ENCODE peak calls at places on chromosomes 2 and 18, in seven cellular contexts. Y, K, P, U, L, H and W are unnamed samples.

GRCh38 chr2:16244153-16244965 is 304.0 kb downstream of the MYCN start:
- DNase-seq in Y (no peak), K (no peak), P (no peak), U (no peak), L (no peak), H (no peak), W (no peak)

GRCh38 chr2:71779306-71779855 is 326.0 kb downstream of the DYSF start:
- DNase-seq in Y (no peak), K (peak), P (no peak), U (no peak), L (peak), H (no peak), W (no peak)

GRCh38 chr2:179596018-179596417 is 265.4 kb downstream of the ZNF385B start:
- DNase-seq in Y (no peak), K (peak), P (no peak), U (no peak), L (peak), H (no peak), W (no peak)

GRCh38 chr2:14530506-14530905 is 102.0 kb upstream of the LRATD1 start:
- DNase-seq in Y (no peak), K (no peak), P (no peak), U (no peak), L (no peak), H (no peak), W (no peak)

GRCh38 chr18:63844254-63844653 is 43.3 kb upstream of the SERPINB2 start:
- DNase-seq in Y (no peak), K (no peak), P (no peak), U (no peak), L (peak), H (no peak), W (peak)

GRCh38 chr2:135494503-135494902 is 36.5 kb downstream of the ZRANB3 start:
- DNase-seq in Y (no peak), K (no peak), P (no peak), U (no peak), L (peak), H (no peak), W (no peak)

GRCh38 chr2:162060522-162060921 is 13.5 kb downstream of the DPP4 start:
- DNase-seq in Y (no peak), K (no peak), P (no peak), U (no peak), L (no peak), H (no peak), W (no peak)

GRCh38 chr2:11669454-11670291 is at the start of gene NTSR2:
- DNase-seq in Y (peak), K (no peak), P (peak), U (peak), L (peak), H (peak), W (no peak)

GRCh38 chr18:72828601-72829000 is 39.2 kb downstream of the NETO1 start:
- DNase-seq in Y (no peak), K (no peak), P (no peak), U (no peak), L (no peak), H (no peak), W (no peak)

GRCh38 chr18:62490967-62491366 is 31.9 kb upstream of the ZCCHC2 start:
- DNase-seq in Y (no peak), K (no peak), P (no peak), U (no peak), L (no peak), H (no peak), W (no peak)

GRCh38 chr2:191577611-191578010 is 100.3 kb upstream of the NABP1 start:
- DNase-seq in Y (no peak), K (no peak), P (no peak), U (no peak), L (no peak), H (no peak), W (no peak)

GRCh38 chr2:239715606-239716005 is 309.5 kb downstream of the NDUFA10 start:
- DNase-seq in Y (no peak), K (no peak), P (no peak), U (no peak), L (no peak), H (no peak), W (no peak)

GRCh38 chr18:74082476-74083070 is 65.1 kb downstream of the FBXO15 start:
- DNase-seq in Y (peak), K (no peak), P (peak), U (peak), L (peak), H (peak), W (peak)

GRCh38 chr2:181468857-181469256 is 11.7 kb downstream of the ITGA4 start:
- DNase-seq in Y (no peak), K (no peak), P (no peak), U (no peak), L (no peak), H (no peak), W (no peak)

GRCh38 chr18:57910817-57911216 is 107.7 kb upstream of the ATP8B1 start:
- DNase-seq in Y (peak), K (no peak), P (no peak), U (peak), L (no peak), H (no peak), W (no peak)

GRCh38 chr18:50193796-50194622 is 938 bp downstream of the MYO5B start:
- DNase-seq in Y (peak), K (no peak), P (no peak), U (peak), L (no peak), H (peak), W (no peak)

GRCh38 chr18:8468911-8469310 is 140.3 kb upstream of the RAB12 start:
- DNase-seq in Y (no peak), K (no peak), P (no peak), U (peak), L (peak), H (no peak), W (no peak)

GRCh38 chr2:198296665-198297308 is 492.4 kb downstream of the PLCL1 start:
- DNase-seq in Y (peak), K (peak), P (peak), U (peak), L (peak), H (peak), W (peak)

DNA sequence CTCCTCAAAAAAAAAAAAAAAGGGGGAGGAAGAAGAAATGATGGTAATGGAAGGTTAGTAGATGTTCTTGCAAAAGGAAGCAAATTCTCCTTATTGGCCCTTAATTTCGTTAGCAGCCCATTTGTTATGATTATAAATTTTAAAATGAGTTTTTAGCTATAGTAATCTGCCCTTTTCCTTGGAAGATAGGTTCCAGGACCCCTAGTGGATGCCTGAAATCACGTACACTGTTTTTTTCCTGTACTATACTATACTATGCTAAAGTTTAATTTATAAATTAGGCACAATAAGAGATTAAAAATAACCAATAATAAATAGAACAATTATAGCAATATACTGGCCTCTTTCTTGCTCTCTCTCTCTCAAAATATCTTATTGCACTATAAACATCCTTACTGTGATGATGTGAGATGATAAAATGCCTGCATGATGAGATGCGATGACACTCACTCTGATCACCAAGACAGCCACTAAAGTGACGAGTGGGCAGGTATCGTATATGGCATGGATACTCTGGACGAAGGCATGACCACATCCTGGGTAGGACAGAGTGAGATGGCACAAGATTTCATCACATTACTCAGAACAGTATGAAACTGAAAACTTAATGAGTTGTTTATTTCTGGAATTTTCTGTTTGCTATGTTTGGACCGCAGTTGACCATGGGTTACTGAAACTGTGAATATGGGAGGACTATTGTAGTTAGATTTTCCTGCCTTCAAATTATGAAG is 87.2 kb downstream of the KCTD18 start:
- DNase-seq in Y (no peak), K (no peak), P (no peak), U (no peak), L (no peak), H (no peak), W (no peak)
- TF ChIP-seq CTCF in Y (no peak), K (peak), P (no peak), U (no peak), L (peak), H (no peak), W (no peak)

GRCh38 chr2:137467246-137467862 is 496.9 kb upstream of the HNMT start:
- DNase-seq in Y (peak), K (no peak), P (peak), U (peak), L (peak), H (peak), W (no peak)
- TF ChIP-seq CTCF in Y (peak), K (no peak), P (peak), U (peak), L (peak), H (peak), W (peak)

GRCh38 chr2:41413813-41414485 is 633.9 kb upstream of the PKDCC start:
- DNase-seq in Y (no peak), K (no peak), P (no peak), U (no peak), L (no peak), H (no peak), W (no peak)

GRCh38 chr2:41414486-41415230 is 633.2 kb upstream of the PKDCC start:
- DNase-seq in Y (peak), K (no peak), P (no peak), U (no peak), L (peak), H (no peak), W (no peak)

GRCh38 chr2:41409328-41409727 is 638.5 kb upstream of the PKDCC start:
- DNase-seq in Y (no peak), K (no peak), P (no peak), U (no peak), L (no peak), H (no peak), W (no peak)

GRCh38 chr2:41405429-41405828 is 642.4 kb upstream of the PKDCC start:
- DNase-seq in Y (no peak), K (no peak), P (no peak), U (no peak), L (no peak), H (no peak), W (no peak)

GRCh38 chr2:41410011-41410410 is 637.8 kb upstream of the PKDCC start:
- DNase-seq in Y (no peak), K (no peak), P (no peak), U (no peak), L (no peak), H (no peak), W (no peak)
- TF ChIP-seq CTCF in Y (no peak), K (no peak), P (no peak), U (no peak), L (peak), H (no peak), W (no peak)

GRCh38 chr2:214960677-214961076 is 151.2 kb upstream of the BARD1 start:
- DNase-seq in Y (no peak), K (no peak), P (no peak), U (no peak), L (no peak), H (no peak), W (no peak)
- TF ChIP-seq CTCF in Y (no peak), K (peak), P (no peak), U (peak), L (no peak), H (no peak), W (no peak)

DNA sequence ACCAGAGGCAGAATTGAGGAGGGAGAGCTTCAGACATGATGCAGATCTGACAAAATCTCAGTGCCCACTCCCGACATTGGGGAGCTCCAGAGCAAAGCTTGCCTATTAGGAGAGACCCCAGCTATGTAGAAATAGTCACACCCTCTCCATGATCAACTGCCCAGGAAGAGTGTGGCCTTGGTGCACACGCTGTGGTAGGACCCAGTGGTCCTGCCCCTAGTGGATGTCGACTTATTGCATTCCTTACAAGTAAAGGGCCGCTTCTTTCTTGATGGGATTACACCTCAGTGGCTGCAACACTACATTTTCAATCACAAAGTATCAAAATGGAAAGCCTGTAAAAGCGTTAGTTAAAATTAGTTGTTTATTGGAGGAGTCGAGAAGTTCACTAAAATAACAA is 64.2 kb downstream of the VRK2 start:
- DNase-seq in Y (no peak), K (no peak), P (no peak), U (no peak), L (no peak), H (no peak), W (no peak)
- TF ChIP-seq CTCF in Y (peak), K (no peak), P (no peak), U (peak), L (peak), H (no peak), W (no peak)

DNA sequence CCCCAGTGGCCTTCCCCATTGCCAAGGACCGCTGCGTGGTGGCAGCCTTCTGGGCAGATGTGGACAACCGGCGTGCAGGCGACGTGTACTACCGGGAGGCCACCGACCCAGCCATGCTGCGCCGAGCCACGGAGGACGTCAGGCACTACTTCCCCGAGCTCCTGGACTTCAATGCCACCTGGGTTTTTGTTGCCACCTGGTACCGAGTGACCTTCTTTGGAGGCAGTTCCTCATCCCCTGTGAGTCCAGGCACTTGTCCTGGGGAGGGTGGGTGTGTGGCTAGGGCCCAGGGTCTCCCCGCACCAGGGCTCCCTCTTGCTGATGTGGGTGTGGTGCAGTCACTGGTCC is 31.9 kb downstream of the SNED1 start:
- DNase-seq in Y (no peak), K (no peak), P (no peak), U (no peak), L (no peak), H (no peak), W (no peak)
- TF ChIP-seq CTCF in Y (no peak), K (no peak), P (no peak), U (no peak), L (no peak), H (no peak), W (no peak)

GRCh38 chr2:157627594-157628281 is 926 bp downstream of the ACVR1C start:
- DNase-seq in Y (no peak), K (no peak), P (no peak), U (no peak), L (peak), H (peak), W (no peak)

GRCh38 chr2:157625311-157625710 is 3.4 kb downstream of the ACVR1C start:
- DNase-seq in Y (no peak), K (no peak), P (no peak), U (no peak), L (no peak), H (no peak), W (no peak)

GRCh38 chr2:157628282-157628531 is 457 bp downstream of the ACVR1C start:
- DNase-seq in Y (no peak), K (no peak), P (no peak), U (no peak), L (no peak), H (peak), W (no peak)

DNA sequence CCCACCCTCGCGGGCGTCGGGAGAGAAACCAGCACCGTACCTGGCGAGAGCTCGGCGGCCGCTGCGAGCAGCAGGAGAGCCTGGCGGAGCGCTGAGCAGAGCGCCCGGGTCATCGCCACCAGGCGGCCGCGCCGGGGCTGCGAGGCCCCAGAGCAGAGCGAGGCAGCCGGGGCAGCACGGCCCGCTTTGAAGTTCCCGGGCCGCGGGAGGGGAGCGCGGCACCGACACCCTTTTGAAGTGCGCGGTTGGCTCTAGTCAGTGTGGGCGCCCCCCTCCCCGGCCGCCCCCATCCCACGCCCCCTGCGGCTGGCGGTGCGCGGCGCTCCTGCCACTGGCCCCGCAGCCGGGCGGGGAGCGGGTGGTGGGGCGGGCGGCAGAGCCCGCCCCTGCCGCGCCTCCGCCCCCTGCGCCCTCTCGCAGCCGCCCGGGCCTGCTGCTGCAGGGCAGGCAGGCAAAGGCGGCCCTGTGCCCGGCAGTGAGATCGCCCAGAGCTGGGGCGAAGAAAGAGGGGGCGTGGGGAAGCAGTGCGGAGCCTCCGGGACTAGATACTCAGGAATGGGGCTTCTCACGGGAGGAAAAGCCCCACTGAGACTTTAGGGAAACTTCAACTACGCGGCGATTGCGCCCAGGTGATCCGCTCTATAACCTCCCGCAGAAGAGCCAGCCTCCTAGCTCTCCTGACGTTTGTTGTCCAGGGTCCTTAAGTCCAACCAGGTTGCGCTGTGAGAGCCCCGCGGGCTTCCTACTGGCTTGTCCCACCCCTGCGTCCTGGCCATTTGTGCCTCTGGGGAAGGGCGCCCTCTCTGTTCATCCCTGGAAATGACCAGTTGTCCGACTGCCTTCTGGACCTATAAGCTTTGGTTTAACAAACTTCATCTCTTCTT is at the start of gene ACVR1C:
- DNase-seq in Y (peak), K (no peak), P (peak), U (peak), L (peak), H (peak), W (no peak)
- TF ChIP-seq CTCF in Y (peak), K (peak), P (peak), U (peak), L (peak), H (peak), W (peak)

GRCh38 chr18:13454363-13455150 is 236.0 kb downstream of the LDLRAD4 start:
- DNase-seq in Y (no peak), K (no peak), P (no peak), U (no peak), L (no peak), H (no peak), W (no peak)

GRCh38 chr18:13455960-13456471 is 237.5 kb downstream of the LDLRAD4 start:
- DNase-seq in Y (no peak), K (no peak), P (no peak), U (no peak), L (no peak), H (no peak), W (no peak)

GRCh38 chr18:13457327-13457726 is 238.8 kb downstream of the LDLRAD4 start:
- DNase-seq in Y (no peak), K (no peak), P (no peak), U (no peak), L (no peak), H (no peak), W (no peak)

GRCh38 chr18:13455470-13455869 is 236.9 kb downstream of the LDLRAD4 start:
- DNase-seq in Y (no peak), K (no peak), P (no peak), U (no peak), L (no peak), H (no peak), W (no peak)

DNA sequence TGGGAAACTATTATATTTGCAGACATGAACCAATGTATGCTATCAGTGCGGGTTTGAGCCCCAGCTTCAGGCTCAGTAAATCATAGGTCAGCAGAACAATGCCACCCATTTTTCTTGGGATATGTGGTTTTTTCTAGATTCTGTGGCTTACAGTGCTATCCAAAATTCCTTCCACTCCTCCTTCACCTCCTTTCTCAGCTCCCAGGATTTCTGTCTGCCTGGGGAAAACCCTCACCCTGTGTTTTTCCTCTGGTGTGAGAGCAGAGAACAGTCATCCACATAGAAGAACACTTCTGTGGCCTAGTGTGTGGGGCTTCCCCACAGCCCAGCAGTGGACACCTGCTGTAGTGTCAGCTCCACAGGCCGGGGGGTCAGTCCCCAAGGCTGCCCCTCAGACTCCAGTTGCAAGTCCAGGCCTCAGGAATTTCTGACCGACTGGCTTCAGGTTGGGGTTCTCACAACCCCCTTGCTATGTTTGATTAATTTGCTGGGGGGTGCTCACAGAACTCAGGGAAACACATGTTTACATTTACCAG is 238.2 kb downstream of the LDLRAD4 start:
- DNase-seq in Y (no peak), K (no peak), P (no peak), U (no peak), L (no peak), H (no peak), W (no peak)
- TF ChIP-seq CTCF in Y (no peak), K (no peak), P (no peak), U (no peak), L (no peak), H (no peak), W (no peak)

GRCh38 chr2:216339456-216340279 is 32.6 kb downstream of the MARCHF4 start:
- DNase-seq in Y (peak), K (peak), P (peak), U (peak), L (no peak), H (no peak), W (peak)
- TF ChIP-seq CTCF in Y (no peak), K (peak), P (no peak), U (no peak), L (peak), H (no peak), W (peak)

GRCh38 chr2:232668805-232669444 is 28.2 kb upstream of the GIGYF2 start:
- DNase-seq in Y (peak), K (no peak), P (peak), U (no peak), L (peak), H (no peak), W (no peak)
- TF ChIP-seq CTCF in Y (no peak), K (peak), P (peak), U (no peak), L (peak), H (no peak), W (peak)